ENCODE peak calls at places on chromosomes 4 and X, in six cellular contexts. D, G, P, X, F and R are unnamed samples. For H3K36me3, the result is how much of the 10 kb centered on the place peaks cover.

GRCh38 chr4:28421221-28421620 is 1560.6 kb downstream of the STIM2 start:
- DNase-seq in D (peak), G (no peak), P (no peak), X (peak), F (no peak), R (no peak)

GRCh38 chr4:122540827-122541226 is 80.0 kb downstream of the IL21 start:
- DNase-seq in D (no peak), G (no peak), P (no peak), X (no peak), F (no peak), R (no peak)

GRCh38 chr4:148770377-148770776 is 328.2 kb upstream of the NR3C2 start:
- DNase-seq in D (no peak), G (peak), P (no peak), X (no peak), F (no peak), R (no peak)

GRCh38 chrX:68995780-68996551 is 167.1 kb downstream of the EFNB1 start:
- DNase-seq in D (no peak), G (no peak), P (peak), X (peak), F (no peak), R (no peak)

GRCh38 chr4:3855646-3856045 is 89.5 kb downstream of the ADRA2C start:
- DNase-seq in D (no peak), G (no peak), P (no peak), X (no peak), F (no peak), R (no peak)

GRCh38 chrX:47179221-47179927 is 14.3 kb upstream of the UBA1 start:
- DNase-seq in D (peak), G (no peak), P (no peak), X (peak), F (no peak), R (no peak)

GRCh38 chr4:163697121-163697520 is 202.6 kb downstream of the TMA16 start:
- DNase-seq in D (peak), G (no peak), P (no peak), X (peak), F (no peak), R (no peak)

GRCh38 chr4:26719954-26720552 is 136.2 kb downstream of the TBC1D19 start:
- DNase-seq in D (peak), G (peak), P (no peak), X (no peak), F (no peak), R (no peak)

GRCh38 chrX:7055386-7056137 is 92.0 kb upstream of the STS start:
- DNase-seq in D (no peak), G (peak), P (peak), X (no peak), F (no peak), R (no peak)

GRCh38 chr4:122681568-122681967 is 50.9 kb upstream of the BBS12 start:
- DNase-seq in D (no peak), G (no peak), P (no peak), X (no peak), F (no peak), R (no peak)

GRCh38 chrX:150223176-150224015 is 139.7 kb upstream of the MAMLD1 start:
- DNase-seq in D (no peak), G (no peak), P (no peak), X (no peak), F (no peak), R (no peak)

GRCh38 chr4:89658701-89659024 is 178.3 kb downstream of the SNCA start:
- DNase-seq in D (no peak), G (no peak), P (no peak), X (no peak), F (no peak), R (peak)

GRCh38 chrX:108131471-108131870 is 39.9 kb downstream of the ATG4A start:
- DNase-seq in D (peak), G (no peak), P (no peak), X (no peak), F (no peak), R (no peak)

GRCh38 chr4:113901994-113902787 is 77.3 kb downstream of the ARSJ start:
- DNase-seq in D (peak), G (no peak), P (peak), X (no peak), F (peak), R (no peak)

GRCh38 chr4:33369366-33369899 is 2649.3 kb downstream of the PCDH7 start:
- DNase-seq in D (peak), G (no peak), P (no peak), X (peak), F (no peak), R (no peak)

GRCh38 chr4:168877779-168878491 is 132.1 kb downstream of the CBR4 start:
- DNase-seq in D (no peak), G (no peak), P (peak), X (peak), F (peak), R (peak)

GRCh38 chr4:122733805-122734155 is 1.3 kb downstream of the BBS12 start:
- DNase-seq in D (no peak), G (no peak), P (no peak), X (no peak), F (no peak), R (no peak)

GRCh38 chrX:109857898-109858297 is 124.8 kb upstream of the ACSL4 start:
- DNase-seq in D (peak), G (no peak), P (no peak), X (peak), F (no peak), R (no peak)

GRCh38 chrX:118847676-118848075 is 24.1 kb downstream of the ZCCHC12 start:
- DNase-seq in D (peak), G (peak), P (no peak), X (peak), F (no peak), R (no peak)

GRCh38 chr4:123346330-123346940 is 50.2 kb upstream of the SPRY1 start:
- DNase-seq in D (no peak), G (no peak), P (no peak), X (no peak), F (no peak), R (no peak)

GRCh38 chr4:121726642-121727268 is 30.0 kb upstream of the ANXA5 start:
- DNase-seq in D (peak), G (peak), P (no peak), X (peak), F (no peak), R (peak)

GRCh38 chrX:24415921-24416320 is 49.2 kb upstream of the PDK3 start:
- DNase-seq in D (no peak), G (no peak), P (no peak), X (no peak), F (no peak), R (no peak)

GRCh38 chr4:89915937-89916336 is 21.3 kb downstream of the MMRN1 start:
- DNase-seq in D (no peak), G (no peak), P (no peak), X (no peak), F (no peak), R (no peak)

GRCh38 chr4:52028970-52029369 is 8.8 kb upstream of the LRRC66 start:
- DNase-seq in D (peak), G (no peak), P (no peak), X (peak), F (no peak), R (no peak)

GRCh38 chr4:73777612-73778011 is 37.2 kb downstream of the CXCL8 start:
- DNase-seq in D (no peak), G (no peak), P (no peak), X (peak), F (no peak), R (no peak)

GRCh38 chr4:183455431-183456145 is 11.2 kb downstream of the CDKN2AIP start:
- DNase-seq in D (no peak), G (no peak), P (no peak), X (no peak), F (no peak), R (no peak)

GRCh38 chrX:106670631-106671030 is 55.9 kb upstream of the RNF128 start:
- DNase-seq in D (peak), G (no peak), P (no peak), X (no peak), F (no peak), R (no peak)

GRCh38 chrX:107442914-107443527 is 6.4 kb upstream of the FRMPD3 start:
- DNase-seq in D (no peak), G (no peak), P (peak), X (no peak), F (no peak), R (no peak)

GRCh38 chr4:28073860-28074555 is 1213.4 kb downstream of the STIM2 start:
- DNase-seq in D (no peak), G (no peak), P (no peak), X (no peak), F (no peak), R (no peak)

GRCh38 chrX:37825225-37825842 is 22.0 kb downstream of the DYNLT3 start:
- DNase-seq in D (peak), G (peak), P (peak), X (peak), F (peak), R (no peak)

GRCh38 chr4:32775049-32775448 is 2054.9 kb downstream of the PCDH7 start:
- DNase-seq in D (peak), G (peak), P (no peak), X (no peak), F (no peak), R (no peak)

GRCh38 chr4:173252024-173252935 is 81.9 kb downstream of the HMGB2 start:
- DNase-seq in D (peak), G (peak), P (peak), X (peak), F (no peak), R (peak)

GRCh38 chr4:10587697-10588096 is 96.9 kb downstream of the CLNK start:
- DNase-seq in D (no peak), G (no peak), P (no peak), X (no peak), F (no peak), R (no peak)

GRCh38 chr4:5824227-5824626 is 68.7 kb downstream of the CRMP1 start:
- DNase-seq in D (no peak), G (no peak), P (no peak), X (no peak), F (no peak), R (no peak)

GRCh38 chr4:5823542-5824211 is 69.2 kb downstream of the CRMP1 start:
- DNase-seq in D (no peak), G (no peak), P (no peak), X (no peak), F (no peak), R (no peak)

GRCh38 chr4:5826437-5827107 is 66.3 kb downstream of the CRMP1 start:
- DNase-seq in D (no peak), G (no peak), P (no peak), X (no peak), F (no peak), R (no peak)

GRCh38 chr4:5825642-5826041 is 67.2 kb downstream of the CRMP1 start:
- DNase-seq in D (no peak), G (no peak), P (no peak), X (no peak), F (no peak), R (no peak)

DNA sequence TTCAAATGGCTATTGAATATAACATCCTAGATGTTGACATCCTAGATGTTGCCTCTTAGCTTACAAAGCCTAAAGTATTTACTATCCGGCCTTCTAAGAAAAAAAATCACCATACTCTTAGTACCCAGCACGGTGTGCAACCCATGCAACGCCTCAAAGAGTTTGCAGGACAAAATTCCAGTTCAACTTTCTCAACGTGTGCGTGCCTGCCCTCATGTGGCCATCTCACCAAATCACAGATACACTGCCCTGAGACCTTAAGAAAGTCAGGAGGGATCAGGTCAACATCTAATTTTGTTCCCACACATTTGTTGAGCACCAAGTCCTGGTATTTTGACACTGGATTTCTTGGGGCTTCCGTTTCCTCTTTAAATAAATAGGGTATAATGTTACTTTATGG is 68.3 kb downstream of the CRMP1 start:
- DNase-seq in D (peak), G (peak), P (no peak), X (peak), F (no peak), R (no peak)
- TF ChIP-seq CTCF in D (peak), G (peak), P (peak), X (peak), F (peak), R (peak)

GRCh38 chr4:112704991-112705845 is 68.3 kb downstream of the LARP7 start:
- DNase-seq in D (peak), G (no peak), P (no peak), X (peak), F (peak), R (peak)
- H3K4me3 ChIP-seq in D (peak), G (peak), P (peak), X (peak), F (peak), R (peak)

GRCh38 chr4:109499513-109499912 is 60.5 kb upstream of the MCUB start:
- DNase-seq in D (no peak), G (no peak), P (no peak), X (no peak), F (no peak), R (no peak)
- H3K36me3 ChIP-seq in D (under half), G (half or more), P (under half), X (under half), F (half or more), R (under half)

GRCh38 chr4:83486457-83487129 is 1.7 kb upstream of the ABRAXAS1 start:
- DNase-seq in D (no peak), G (no peak), P (no peak), X (no peak), F (no peak), R (no peak)
- TF ChIP-seq CTCF in D (no peak), G (no peak), P (no peak), X (no peak), F (no peak), R (no peak)

DNA sequence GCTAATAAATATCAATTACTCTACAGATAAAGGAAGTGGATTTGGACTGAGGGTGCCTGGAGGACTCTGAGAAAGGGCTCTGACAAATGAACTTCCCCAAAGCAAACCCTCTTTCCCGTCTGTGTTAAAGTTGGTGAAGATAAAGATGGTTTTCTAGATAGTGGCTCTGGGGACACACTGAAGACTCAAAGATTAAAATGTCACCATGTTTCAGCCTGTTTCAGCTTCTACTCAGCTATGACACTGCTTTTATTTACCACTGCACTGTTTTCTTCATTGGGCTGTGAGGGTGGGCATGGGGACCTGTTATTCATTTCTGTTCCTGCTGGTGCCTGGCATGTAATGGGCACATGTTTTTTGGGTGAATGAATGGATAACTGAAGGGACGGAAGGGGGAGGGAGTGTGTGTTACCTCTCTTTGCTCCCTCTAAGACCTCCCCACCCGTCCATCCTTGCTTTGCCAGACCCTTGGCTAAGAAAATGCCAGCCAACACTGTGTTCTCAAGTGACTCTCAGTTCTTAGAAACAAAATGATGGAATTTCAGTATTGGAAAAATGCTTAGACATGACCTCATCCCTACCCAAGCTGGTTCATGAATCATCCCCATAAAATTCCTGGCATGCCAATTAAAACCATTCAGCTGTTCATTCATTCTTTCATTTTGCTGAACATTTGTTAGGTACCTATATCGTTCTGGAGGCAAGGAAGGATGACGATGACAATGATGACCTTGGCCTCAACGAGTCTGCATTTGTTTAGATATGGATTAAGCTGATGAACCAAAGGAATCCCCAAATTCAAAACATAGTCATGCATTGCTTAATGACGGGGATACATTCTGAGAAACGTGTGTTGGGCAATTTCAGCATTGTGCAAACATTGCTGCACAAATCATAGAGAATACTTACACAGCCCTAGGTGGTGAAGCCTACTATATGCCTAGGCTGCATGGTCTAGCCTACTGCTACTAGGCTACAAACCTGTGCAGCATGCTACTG is 13.4 kb upstream of the STK32B start:
- DNase-seq in D (peak), G (no peak), P (no peak), X (peak), F (no peak), R (no peak)
- H3K4me3 ChIP-seq in D (no peak), G (no peak), P (no peak), X (no peak), F (no peak), R (no peak)

GRCh38 chr4:155692990-155693659 is 26.5 kb downstream of the GUCY1A1 start:
- DNase-seq in D (no peak), G (no peak), P (no peak), X (no peak), F (no peak), R (no peak)
- H3K36me3 ChIP-seq in D (under half), G (under half), P (under half), X (under half), F (under half), R (under half)

GRCh38 chr4:6474053-6474568 is 1.7 kb upstream of the PPP2R2C start:
- DNase-seq in D (no peak), G (no peak), P (peak), X (no peak), F (no peak), R (no peak)
- TF ChIP-seq CTCF in D (peak), G (peak), P (no peak), X (no peak), F (no peak), R (peak)

DNA sequence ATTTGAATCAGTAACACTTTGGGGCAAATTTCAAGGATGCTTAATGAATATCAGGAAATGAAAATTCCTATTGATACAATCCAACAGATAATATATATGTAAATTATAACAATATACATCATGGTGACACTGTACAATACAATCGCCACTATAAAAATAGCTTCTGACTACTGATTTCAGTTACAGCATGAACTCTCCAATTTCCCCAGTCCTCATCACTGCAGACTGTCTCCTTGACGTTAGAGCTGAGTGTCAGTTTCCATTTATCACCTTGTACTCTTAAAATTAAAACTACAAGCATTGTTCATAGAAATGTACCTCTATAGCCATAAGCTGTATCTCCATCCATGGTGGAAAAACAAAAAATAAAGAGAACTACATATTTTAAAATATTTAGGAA is 23.4 kb downstream of the TBC1D9 start:
- DNase-seq in D (no peak), G (no peak), P (no peak), X (no peak), F (no peak), R (no peak)
- H3K4me3 ChIP-seq in D (no peak), G (no peak), P (no peak), X (no peak), F (no peak), R (no peak)

GRCh38 chr4:892780-893179 is 39.3 kb downstream of the GAK start:
- DNase-seq in D (no peak), G (no peak), P (no peak), X (no peak), F (no peak), R (no peak)

GRCh38 chr4:895596-895995 is 36.5 kb downstream of the GAK start:
- DNase-seq in D (no peak), G (no peak), P (no peak), X (no peak), F (no peak), R (no peak)

GRCh38 chr4:893276-893994 is 38.7 kb downstream of the GAK start:
- DNase-seq in D (no peak), G (no peak), P (no peak), X (no peak), F (no peak), R (no peak)

GRCh38 chr4:896216-896615 is 35.9 kb downstream of the GAK start:
- DNase-seq in D (no peak), G (no peak), P (no peak), X (no peak), F (no peak), R (no peak)

GRCh38 chr4:893995-894705 is 38.0 kb downstream of the GAK start:
- DNase-seq in D (no peak), G (no peak), P (no peak), X (no peak), F (no peak), R (no peak)
- H3K36me3 ChIP-seq in D (under half), G (under half), P (under half), X (under half), F (half or more), R (under half)

GRCh38 chr4:86592553-86593249 is 1.4 kb upstream of the PTPN13 start:
- DNase-seq in D (peak), G (no peak), P (no peak), X (peak), F (no peak), R (no peak)

GRCh38 chr4:86595426-86595805 is 1.3 kb downstream of the PTPN13 start:
- DNase-seq in D (peak), G (no peak), P (no peak), X (peak), F (no peak), R (no peak)

GRCh38 chr4:86596802-86597201 is 2.7 kb downstream of the PTPN13 start:
- DNase-seq in D (peak), G (no peak), P (no peak), X (peak), F (no peak), R (no peak)

GRCh38 chr4:86593726-86594558 is at the start of gene PTPN13:
- DNase-seq in D (peak), G (no peak), P (peak), X (peak), F (peak), R (peak)

GRCh38 chr4:86594559-86595425 is 677 bp downstream of the PTPN13 start:
- DNase-seq in D (peak), G (no peak), P (peak), X (peak), F (peak), R (peak)
- TF ChIP-seq CTCF in D (peak), G (no peak), P (no peak), X (no peak), F (no peak), R (no peak)